ENCODE peak calls at places on chromosomes 5 and 9, in ten cellular contexts. K is IMR-90; Z is CD4-positive, CD25-positive, alpha-beta regulatory T cell; N is astrocyte of the cerebellum; V is GM23248; H is A549; B is mucosa of descending colon; Y is AG04450; I is fibroblast of mammary gland; J is fibroblast of villous mesenchyme. S is an unnamed sample.
A peak's percentile ranks its signal among the peaks of the same experiment; 100 is the strongest.

GRCh38 chr9:69292078-69292477 is 32.9 kb upstream of the ENTREP1 start:
- DNase-seq in H (peak; percentile 16), N (no peak), V (no peak), J (no peak), Y (no peak), I (no peak), Z (no peak), B (no peak), K (no peak), S (no peak)

GRCh38 chr9:122551371-122551770 is 1.5 kb upstream of the OR1N2 start:
- DNase-seq in Z (no peak), H (no peak), B (no peak), I (no peak), N (no peak), K (no peak), V (no peak), Y (no peak), J (no peak), S (no peak)

GRCh38 chr5:34439601-34440000 is 216.5 kb upstream of the RAI14 start:
- DNase-seq in Z (no peak), N (no peak), I (no peak), H (no peak), J (peak; percentile 56), B (no peak), K (no peak), Y (no peak), V (no peak), S (no peak)

GRCh38 chr5:90518666-90519065 is 10.7 kb downstream of the LYSMD3 start:
- DNase-seq in Y (no peak), Z (no peak), J (no peak), N (peak; percentile 44), I (peak; percentile 49), B (no peak), V (peak; percentile 28), H (peak; percentile 3), K (peak; percentile 15), S (peak; percentile 31)

GRCh38 chr5:112511920-112512319 is 92.8 kb upstream of the EPB41L4A start:
- DNase-seq in Z (no peak), J (no peak), H (no peak), N (no peak), B (no peak), K (no peak), V (no peak), I (no peak), Y (no peak), S (no peak)

GRCh38 chr9:37972346-37972745 is 68.4 kb upstream of the SLC25A51 start:
- DNase-seq in B (no peak), Y (no peak), I (no peak), J (peak; percentile 32), K (peak; percentile 53), V (peak; percentile 27), N (no peak), Z (no peak), H (no peak), S (no peak)

GRCh38 chr5:14872070-14872989 is 752 bp upstream of the ANKH start:
- DNase-seq in K (peak; percentile 8), V (peak; percentile 78), Y (no peak), I (peak; percentile 37), Z (peak; percentile 74), B (peak; percentile 82), H (peak; percentile 48), N (no peak), J (peak; percentile 43), S (peak; percentile 35)

GRCh38 chr9:14653511-14653910 is 39.7 kb downstream of the ZDHHC21 start:
- DNase-seq in N (no peak), I (no peak), J (no peak), K (no peak), B (no peak), Y (no peak), H (no peak), Z (no peak), V (no peak), S (no peak)

GRCh38 chr9:134214766-134215394 is 50.5 kb upstream of the RNU6ATAC start:
- DNase-seq in Z (no peak), V (no peak), N (no peak), I (no peak), Y (no peak), B (peak; percentile 39), H (no peak), K (no peak), J (no peak), S (no peak)

GRCh38 chr5:74257645-74258328 is 382.7 kb downstream of the ENC1 start:
- DNase-seq in V (peak; percentile 48), B (peak; percentile 83), Z (no peak), K (peak; percentile 55), Y (no peak), I (peak; percentile 62), H (no peak), J (peak; percentile 94), N (no peak), S (peak; percentile 90)

GRCh38 chr5:36305571-36306326 is 4.0 kb upstream of the RANBP3L start:
- DNase-seq in K (peak; percentile 38), Z (peak; percentile 26), V (peak; percentile 75), I (peak; percentile 75), Y (no peak), J (peak; percentile 74), N (no peak), H (peak; percentile 36), B (no peak), S (peak; percentile 75)

GRCh38 chr5:36667826-36668225 is 61.4 kb downstream of the SLC1A3 start:
- DNase-seq in V (no peak), H (no peak), I (no peak), N (no peak), K (no peak), B (no peak), Z (no peak), J (peak; percentile 93), Y (no peak), S (no peak)

GRCh38 chr9:91060520-91061343 is 259.1 kb downstream of the SYK start:
- DNase-seq in H (peak; percentile 91), N (peak; percentile 99), J (peak; percentile 98), B (no peak), Y (peak; percentile 97), K (peak; percentile 99), Z (no peak), I (peak; percentile 99), V (peak; percentile 97), S (peak; percentile 98)

GRCh38 chr5:135551593-135552447 is 16.1 kb upstream of the NEUROG1 start:
- DNase-seq in I (peak; percentile 81), Z (peak; percentile 69), B (no peak), V (peak; percentile 82), Y (peak; percentile 38), J (peak; percentile 71), N (peak; percentile 58), K (peak; percentile 75), H (peak; percentile 75), S (peak; percentile 83)

GRCh38 chr9:115015018-115015635 is 84.7 kb upstream of the TNFSF8 start:
- DNase-seq in N (peak; percentile 15), Y (no peak), B (no peak), I (peak; percentile 76), K (peak; percentile 64), V (peak; percentile 85), J (peak; percentile 69), H (peak; percentile 64), Z (peak; percentile 11), S (peak; percentile 71)

DNA sequence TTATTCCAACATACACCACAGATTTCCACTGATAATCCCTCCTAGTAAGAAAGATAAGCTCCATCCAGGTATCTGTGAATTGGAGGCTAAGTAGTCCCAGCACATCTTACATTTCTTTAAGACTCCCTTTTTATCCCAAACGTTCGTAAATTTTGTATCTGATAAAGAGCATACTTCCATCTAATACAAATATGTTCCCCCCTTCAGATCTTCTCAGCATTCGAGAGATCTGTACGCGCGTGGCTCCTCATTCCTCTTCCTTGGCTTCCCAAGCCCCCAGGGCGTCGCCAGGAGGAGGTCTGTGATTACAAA is 20.0 kb downstream of the CDKN2A start:
- DNase-seq in H (no peak), N (no peak), Z (no peak), I (no peak), J (no peak), K (no peak), V (no peak), B (no peak), Y (no peak), S (no peak)
- H3K4me3 ChIP-seq in H (no peak overlapping the region), N (peak overlapping the region; percentile 50), Z (peak overlapping the region; percentile 18), I (peak overlapping the region; percentile 60), J (peak overlapping the region; percentile 70), K (peak overlapping the region; percentile 75), V (peak overlapping the region; percentile 80), B (no peak overlapping the region), Y (peak overlapping the region; percentile 67), S (peak overlapping the region; percentile 27)

GRCh38 chr5:142800776-142801494 is 30.8 kb downstream of the ARHGAP26 start:
- DNase-seq in J (no peak), Y (no peak), Z (peak; percentile 84), B (no peak), V (no peak), H (no peak), I (no peak), K (no peak), N (no peak), S (no peak)
- H3K4me3 ChIP-seq in J (no peak overlapping the region), Y (no peak overlapping the region), Z (peak overlapping the region; percentile 77), B (no peak overlapping the region), V (no peak overlapping the region), H (no peak overlapping the region), I (no peak overlapping the region), K (no peak overlapping the region), N (no peak overlapping the region), S (no peak overlapping the region)

DNA sequence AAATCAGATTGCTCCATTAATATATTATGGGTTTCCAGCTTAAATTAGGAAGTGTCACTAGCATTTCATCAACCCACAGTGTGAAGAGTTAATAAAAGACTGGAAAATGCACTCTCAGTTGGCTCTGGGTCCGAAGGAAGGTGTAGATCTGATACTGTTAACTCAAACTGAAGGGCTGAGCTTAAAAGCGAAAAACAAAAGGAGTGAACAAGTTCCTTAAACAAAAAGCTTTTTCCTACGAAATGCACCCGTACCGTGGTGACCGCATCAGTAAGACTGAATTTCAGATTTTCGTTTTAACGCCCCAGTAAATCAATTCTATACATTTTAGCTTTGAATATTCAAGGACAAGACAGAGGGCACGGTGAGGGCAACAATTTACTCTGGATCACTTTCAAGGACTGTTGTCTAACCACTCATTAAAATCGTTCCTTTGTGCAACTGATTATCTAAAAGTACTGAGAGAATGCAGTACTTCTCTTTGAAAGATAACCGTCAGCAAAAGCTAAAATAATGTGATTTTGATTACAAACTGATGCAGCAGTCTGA is 1.9 kb downstream of the HOMER1 start:
- DNase-seq in Z (no peak), J (no peak), Y (no peak), I (peak; percentile 14), K (no peak), N (no peak), H (no peak), V (no peak), B (no peak), S (peak; percentile 16)
- H3K4me3 ChIP-seq in Z (no peak overlapping the region), J (peak overlapping the region; percentile 83), Y (peak overlapping the region; percentile 66), I (peak overlapping the region; percentile 81), K (peak overlapping the region; percentile 49), N (peak overlapping the region; percentile 74), H (peak overlapping the region; percentile 77), V (peak overlapping the region; percentile 84), B (no peak overlapping the region), S (peak overlapping the region; percentile 81)

DNA sequence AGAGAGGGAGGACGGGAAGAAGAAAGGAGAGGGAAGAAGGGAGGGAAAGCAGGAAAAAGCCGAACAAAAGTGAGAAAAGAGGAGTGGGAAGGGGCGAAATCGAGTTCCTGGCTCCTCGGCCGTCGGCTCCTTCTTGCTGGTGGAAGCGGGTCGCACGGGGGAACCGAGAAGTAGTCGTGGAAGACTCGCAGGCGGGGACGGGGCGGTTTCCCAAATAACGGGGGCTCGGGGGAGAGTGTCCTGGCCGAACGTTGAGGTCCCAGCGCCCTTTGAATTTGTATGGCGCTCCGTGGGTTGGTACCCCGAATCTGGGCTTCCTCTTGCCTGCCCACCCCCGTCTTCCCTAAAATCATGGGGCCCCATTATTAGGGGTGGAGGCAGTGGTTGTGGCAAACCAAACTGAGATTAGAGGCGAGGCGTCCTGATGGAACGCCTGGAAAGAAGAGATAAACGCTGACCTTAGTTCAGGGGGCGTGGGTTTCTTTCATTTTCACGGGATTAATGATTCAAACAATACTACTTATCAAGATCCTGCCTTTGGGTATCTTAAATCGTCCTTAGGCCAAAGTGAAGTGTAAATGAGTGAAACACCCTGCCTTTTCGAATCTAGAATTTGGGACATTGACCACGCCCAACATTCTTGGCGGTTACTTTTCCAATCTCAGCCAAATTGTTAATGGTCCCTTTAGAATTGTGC is 859 bp upstream of the UBTD2 start:
- DNase-seq in B (peak; percentile 69), N (no peak), J (peak; percentile 53), H (no peak), K (no peak), I (peak; percentile 24), Z (peak; percentile 16), Y (no peak), V (peak; percentile 61), S (no peak)
- H3K4me3 ChIP-seq in B (peak overlapping the region; percentile 81), N (peak overlapping the region; percentile 70), J (peak overlapping the region; percentile 75), H (peak overlapping the region; percentile 57), K (peak overlapping the region; percentile 94), I (peak overlapping the region; percentile 72), Z (peak overlapping the region; percentile 72), Y (peak overlapping the region; percentile 78), V (peak overlapping the region; percentile 93), S (peak overlapping the region; percentile 86)

S was measured in cardiac fibroblast.